ENCODE peak calls at places on chromosome 1, in four cellular contexts. R is nucleus accumbens, V is kidney tubule cell, T is posterior cingulate gyrus. I is an unnamed sample.

GRCh38 chr1:48470506-48470905 is 1.5 kb downstream of the SPATA6 start:
- DNase-seq in R (peak), V (peak), T (peak), I (no peak)

GRCh38 chr1:94772230-94772641 is 47.9 kb upstream of the SLC44A3 start:
- DNase-seq in R (no peak), V (peak), T (no peak), I (no peak)

GRCh38 chr1:55070765-55071164 is 31.4 kb downstream of the PCSK9 start:
- DNase-seq in R (no peak), V (no peak), T (no peak), I (no peak)

GRCh38 chr1:78560811-78561210 is 59.4 kb upstream of the IFI44L start:
- DNase-seq in R (no peak), V (no peak), T (no peak), I (no peak)

GRCh38 chr1:31248276-31248675 is 8.6 kb upstream of the NKAIN1 start:
- DNase-seq in R (no peak), V (no peak), T (no peak), I (no peak)

GRCh38 chr1:155032886-155033285 is 695 bp downstream of the DCST2 start:
- DNase-seq in R (no peak), V (no peak), T (no peak), I (no peak)

GRCh38 chr1:103336376-103336775 is 189.1 kb upstream of the RNPC3 start:
- DNase-seq in R (no peak), V (no peak), T (no peak), I (no peak)

GRCh38 chr1:78210167-78210566 is 164.4 kb downstream of the GIPC2 start:
- DNase-seq in R (no peak), V (peak), T (no peak), I (no peak)

GRCh38 chr1:155744711-155745283 is 55.9 kb downstream of the DAP3 start:
- DNase-seq in R (no peak), V (no peak), T (no peak), I (no peak)

GRCh38 chr1:211415700-211416099 is 76.3 kb downstream of the RD3 start:
- DNase-seq in R (no peak), V (no peak), T (no peak), I (no peak)

GRCh38 chr1:163120372-163120771 is 51.2 kb downstream of the RGS4 start:
- DNase-seq in R (no peak), V (no peak), T (no peak), I (no peak)

GRCh38 chr1:173474097-173474779 is 2.9 kb upstream of the PRDX6 start:
- DNase-seq in R (no peak), V (no peak), T (no peak), I (no peak)

GRCh38 chr1:43275826-43276620 is 6.2 kb downstream of the TMEM125 start:
- DNase-seq in R (no peak), V (no peak), T (no peak), I (no peak)

GRCh38 chr1:27044613-27045091 is 32.0 kb upstream of the TENT5B start:
- DNase-seq in R (peak), V (peak), T (peak), I (peak)

GRCh38 chr1:207787776-207788175 is 35.9 kb downstream of the CD46 start:
- DNase-seq in R (no peak), V (peak), T (no peak), I (no peak)

GRCh38 chr1:149986486-149987296 is 23.8 kb downstream of the OTUD7B start:
- DNase-seq in R (no peak), V (peak), T (no peak), I (no peak)

GRCh38 chr1:224212618-224213037 is 29.6 kb downstream of the DEGS1 start:
- DNase-seq in R (no peak), V (peak), T (no peak), I (no peak)

I was measured in hypothalamus.